ENCODE peak calls at places on chromosomes 1 and 21, in five cellular contexts. J is IMR-90, E is ovary, K is pancreas, F is tibial artery. O is an unnamed sample. For H3K4me1 and H3K36me3, the result is how much of the 10 kb centered on the place peaks cover.

GRCh38 chr1:94092210-94092613 is 28.7 kb downstream of the ABCA4 start:
- DNase-seq in E (no peak), K (no peak), F (no peak), J (peak), O (peak)

GRCh38 chr1:151907363-151908139 is 1.8 kb downstream of the THEM4 start:
- DNase-seq in F (no peak), J (no peak), E (no peak), K (no peak), O (no peak)

GRCh38 chr1:56525463-56526155 is 53.8 kb downstream of the PLPP3 start:
- DNase-seq in F (no peak), E (no peak), K (no peak), J (peak), O (no peak)

GRCh38 chr1:201400257-201401230 is 1.4 kb upstream of the LAD1 start:
- DNase-seq in J (no peak), K (no peak), E (no peak), F (no peak), O (no peak)

GRCh38 chr1:23358310-23358709 is 11.3 kb downstream of the ZNF436 start:
- DNase-seq in F (no peak), K (no peak), J (no peak), E (no peak), O (no peak)

GRCh38 chr21:44460441-44460755 is 5.1 kb downstream of the LRRC3 start:
- DNase-seq in F (no peak), K (no peak), E (no peak), J (no peak), O (no peak)

GRCh38 chr21:29308456-29308783 is 9.7 kb downstream of the BACH1 start:
- DNase-seq in J (no peak), E (no peak), K (no peak), F (no peak), O (no peak)

GRCh38 chr1:116947090-116947489 is 37.4 kb downstream of the PTGFRN start:
- DNase-seq in E (no peak), F (no peak), K (no peak), J (no peak), O (no peak)

GRCh38 chr1:244057474-244058385 is 6.6 kb downstream of the ZBTB18 start:
- DNase-seq in F (no peak), J (no peak), E (no peak), K (no peak), O (no peak)

DNA sequence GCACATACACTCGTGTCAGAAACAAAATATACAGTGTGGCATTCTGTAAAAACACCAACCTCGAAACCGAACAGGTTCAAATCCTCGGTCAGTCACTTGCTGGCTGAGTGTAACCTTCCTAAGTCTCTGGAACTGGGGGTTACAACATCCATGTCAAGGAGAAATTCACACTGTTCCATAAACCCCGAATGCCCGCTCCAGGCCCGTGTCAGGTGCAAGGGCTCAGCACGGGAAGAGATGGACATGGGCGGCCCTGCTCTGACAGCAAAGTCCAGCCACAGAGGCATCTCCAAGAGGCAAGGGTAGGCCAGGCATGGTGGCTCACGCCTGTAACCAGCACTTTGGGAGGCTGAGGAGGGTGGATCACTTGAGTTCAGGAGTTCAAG is 79.5 kb downstream of the SLC66A1 start:
- DNase-seq in E (no peak), F (no peak), K (no peak), J (no peak), O (peak)
- H3K4me1 ChIP-seq in E (under half), F (half or more), K (under half), J (under half), O (under half)

GRCh38 chr1:51956528-51957509 is 33.7 kb downstream of the RAB3B start:
- DNase-seq in F (no peak), E (no peak), K (no peak), J (peak), O (peak)
- H3K27ac ChIP-seq in F (no peak), E (no peak), K (no peak), J (no peak), O (no peak)

DNA sequence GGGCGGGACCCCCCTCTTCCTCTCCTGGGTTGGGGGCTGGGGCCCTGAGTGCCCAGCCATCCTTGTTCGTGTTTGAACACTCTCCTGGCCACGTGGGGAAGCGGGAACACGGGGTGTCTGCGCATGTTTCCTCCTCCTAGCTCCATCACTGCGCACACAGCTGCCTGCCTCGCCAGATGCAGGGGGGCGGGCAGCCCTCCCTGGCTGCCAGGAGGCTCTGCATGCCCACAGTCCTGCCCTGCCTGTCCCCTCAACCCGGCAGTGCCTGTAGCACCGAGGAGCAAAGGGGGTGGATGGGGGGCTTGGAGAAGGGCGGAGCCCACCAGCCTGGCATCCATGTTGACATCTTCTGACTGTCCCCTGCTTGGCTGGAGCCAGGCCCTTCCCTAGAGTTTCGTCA is 1.8 kb upstream of the SLC25A34 start:
- DNase-seq in E (no peak), F (no peak), J (no peak), K (no peak), O (no peak)
- H3K36me3 ChIP-seq in E (under half), F (half or more), J (half or more), K (under half), O (under half)

DNA sequence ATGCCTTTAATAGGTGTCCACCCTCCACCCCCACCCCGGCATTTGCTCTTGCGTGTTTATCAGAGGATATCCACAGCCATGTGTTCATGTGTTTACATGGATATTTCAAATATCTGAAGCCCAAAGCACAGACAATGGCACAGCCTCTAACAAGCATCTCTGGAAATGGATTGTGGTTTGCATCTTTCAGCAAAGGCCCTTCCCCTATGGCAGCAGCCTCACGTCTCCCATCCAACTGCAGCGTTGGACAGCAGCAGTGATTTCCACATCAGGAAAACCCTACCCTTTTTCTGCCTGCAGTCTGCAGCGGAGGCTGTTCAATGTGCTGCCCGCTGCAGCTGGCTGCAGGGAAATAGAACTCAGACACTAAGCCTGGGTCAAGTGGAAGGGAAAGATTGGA is 1.6 kb downstream of the RASSF5 start:
- DNase-seq in K (no peak), F (peak), J (peak), E (no peak), O (no peak)
- H3K4me1 ChIP-seq in K (under half), F (half or more), J (under half), E (under half), O (under half)

GRCh38 chr1:16913616-16913865 is 8.2 kb upstream of the CROCC start:
- DNase-seq in K (no peak), E (no peak), J (no peak), F (no peak), O (no peak)
- H3K27ac ChIP-seq in K (peak), E (peak), J (peak), F (peak), O (peak)

DNA sequence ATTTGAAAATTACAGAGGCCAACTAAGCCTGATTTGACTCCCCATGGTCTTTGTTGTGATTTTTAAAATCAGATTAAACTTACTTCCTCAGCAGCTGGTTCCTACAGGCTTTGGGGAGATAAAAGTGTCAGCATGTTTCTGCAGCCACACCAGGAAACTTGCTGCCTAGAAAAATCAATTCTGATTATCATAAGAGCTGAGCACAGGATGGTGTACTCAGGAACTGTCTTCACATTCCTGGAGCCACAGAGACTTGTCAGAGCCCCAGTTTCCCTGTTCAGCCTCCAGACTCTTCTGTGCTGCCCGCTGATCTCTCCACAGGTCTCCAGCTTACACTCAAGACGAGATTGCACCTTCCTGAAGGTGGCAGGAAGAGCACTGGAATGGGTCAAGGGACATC is 23.9 kb downstream of the RAB3B start:
- DNase-seq in K (no peak), J (no peak), F (no peak), E (no peak), O (no peak)
- H3K36me3 ChIP-seq in K (under half), J (under half), F (under half), E (under half), O (under half)

DNA sequence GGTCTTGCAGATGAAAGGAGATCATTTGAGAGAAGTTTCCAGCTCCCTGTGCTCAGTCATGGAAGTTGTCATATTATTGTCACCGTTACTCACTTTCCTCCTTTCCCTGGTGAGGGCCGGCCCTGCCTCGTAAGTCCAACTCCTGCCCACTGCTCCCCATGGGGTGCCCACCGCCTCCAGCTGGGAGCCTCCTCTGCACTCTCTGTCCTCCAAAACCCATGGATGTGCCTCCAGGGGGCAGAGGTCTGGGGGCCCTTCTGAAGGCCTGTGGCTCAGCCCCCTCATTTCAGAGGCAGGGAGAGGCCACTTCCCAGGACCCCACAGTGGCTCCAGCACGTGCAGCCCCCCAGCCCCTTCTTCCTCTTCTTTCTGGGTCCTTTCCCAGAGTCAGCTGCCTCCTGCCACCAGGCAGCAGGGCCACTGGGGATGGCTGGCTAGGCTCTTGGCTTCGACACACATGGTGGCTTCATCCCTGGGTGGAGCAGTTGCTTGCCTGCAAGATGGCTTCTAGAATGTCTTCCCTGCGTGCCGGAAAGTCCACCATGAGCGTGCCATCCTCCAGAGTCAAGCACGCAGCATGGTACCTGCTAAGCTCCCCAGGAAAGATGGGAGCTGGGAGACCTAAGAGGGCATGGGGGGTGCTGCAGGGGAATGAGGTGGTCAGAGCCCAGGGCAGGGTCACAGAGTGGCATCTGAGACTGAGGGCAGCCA is 98.0 kb upstream of the RUNX3 start:
- DNase-seq in F (no peak), E (no peak), K (no peak), J (no peak), O (no peak)
- H3K4me1 ChIP-seq in F (under half), E (under half), K (under half), J (under half), O (under half)

DNA sequence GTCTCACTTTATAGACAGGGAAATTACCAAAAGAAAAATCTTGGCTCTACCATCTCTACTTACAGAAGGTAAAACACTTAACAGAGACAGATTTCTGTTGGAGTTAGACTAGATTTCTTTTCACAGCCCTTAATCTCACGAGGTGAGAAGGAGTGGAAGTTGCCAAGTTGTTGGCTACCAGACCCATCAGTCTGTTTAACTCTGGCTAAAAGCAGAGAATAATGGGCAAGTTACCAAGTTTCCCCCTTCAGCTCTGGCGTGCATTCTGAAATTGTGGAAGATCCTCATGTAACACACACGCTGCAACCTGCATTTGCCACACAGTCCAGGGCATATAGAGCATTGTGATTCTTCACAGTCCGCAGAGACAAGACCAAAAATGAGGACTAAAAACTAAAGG is 49.3 kb downstream of the STX6 start:
- DNase-seq in J (no peak), K (no peak), F (no peak), E (no peak), O (no peak)
- H3K27ac ChIP-seq in J (no peak), K (no peak), F (no peak), E (no peak), O (no peak)

DNA sequence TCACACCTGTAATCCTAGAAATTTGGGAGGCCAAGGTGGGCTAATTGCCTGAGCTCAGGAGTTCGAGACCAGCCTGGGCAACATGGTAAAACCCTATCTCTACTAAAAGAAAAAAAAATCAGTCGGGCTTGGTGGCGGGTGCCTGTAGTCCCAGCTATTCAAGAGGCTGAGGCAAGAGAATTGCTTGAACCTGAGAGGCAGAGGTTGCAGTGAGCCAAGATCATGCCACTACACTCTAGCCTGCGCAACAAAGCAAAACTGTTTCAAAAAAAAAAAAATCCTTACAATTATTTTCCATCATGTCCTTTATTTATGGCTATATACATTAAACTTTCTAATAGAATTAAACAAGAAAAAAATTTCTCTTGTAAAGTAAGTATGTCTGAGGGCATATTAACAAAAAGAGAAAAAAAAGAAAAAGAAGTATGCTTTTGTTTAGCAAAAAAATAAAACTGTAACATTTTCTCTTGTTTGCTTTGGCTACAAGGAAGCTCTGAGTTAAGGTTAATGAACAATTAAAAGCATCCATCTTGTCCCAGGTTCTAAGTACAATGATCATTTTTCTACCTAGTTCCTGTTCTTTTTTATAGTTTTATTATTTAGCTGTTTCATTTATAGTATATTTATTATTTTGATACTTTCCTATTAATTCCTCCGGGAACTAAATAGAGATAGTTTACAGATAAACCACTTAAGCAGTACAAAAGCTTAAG is 18.1 kb downstream of the TMEM50B start:
- DNase-seq in K (no peak), F (no peak), E (no peak), J (no peak), O (no peak)
- H3K36me3 ChIP-seq in K (under half), F (half or more), E (under half), J (under half), O (half or more)

GRCh38 chr1:197918815-197919522 is 1.8 kb downstream of the LHX9 start:
- DNase-seq in J (no peak), K (no peak), E (no peak), F (peak), O (no peak)
- H3K4me1 ChIP-seq in J (under half), K (under half), E (under half), F (under half), O (under half)